ENCODE peak calls at places on chromosomes 12 and 14, in five cellular contexts. One of them, this sample, is unnamed.

GRCh38 chr12:99523853-99524252 is 123.7 kb upstream of the GARIN6 start:
- DNase-seq in cardiac septum: no peak
- DNase-seq in A172: no peak
- DNase-seq in heart left ventricle: no peak
- DNase-seq in SJSA1: no peak
- DNase-seq in this sample: no peak

GRCh38 chr14:61553730-61554641 is 141.3 kb upstream of the HIF1A start:
- DNase-seq in cardiac septum: no peak
- DNase-seq in A172: peak
- DNase-seq in heart left ventricle: no peak
- DNase-seq in SJSA1: peak
- DNase-seq in this sample: peak

GRCh38 chr12:1914116-1914911 is 4.1 kb downstream of the CACNA2D4 start:
- DNase-seq in cardiac septum: peak
- DNase-seq in A172: no peak
- DNase-seq in heart left ventricle: no peak
- DNase-seq in SJSA1: no peak
- DNase-seq in this sample: no peak

GRCh38 chr14:71701990-71702389 is 230.2 kb upstream of the RGS6 start:
- DNase-seq in cardiac septum: no peak
- DNase-seq in A172: no peak
- DNase-seq in heart left ventricle: no peak
- DNase-seq in SJSA1: peak
- DNase-seq in this sample: no peak

GRCh38 chr14:56310643-56311042 is 192.4 kb downstream of the PELI2 start:
- DNase-seq in cardiac septum: no peak
- DNase-seq in A172: peak
- DNase-seq in heart left ventricle: no peak
- DNase-seq in SJSA1: peak
- DNase-seq in this sample: peak

GRCh38 chr12:108930756-108931155 is 50.9 kb downstream of the DAO start:
- DNase-seq in cardiac septum: no peak
- DNase-seq in A172: no peak
- DNase-seq in heart left ventricle: no peak
- DNase-seq in SJSA1: no peak
- DNase-seq in this sample: no peak

GRCh38 chr12:46342562-46343033 is 30.0 kb downstream of the SLC38A2 start:
- DNase-seq in cardiac septum: no peak
- DNase-seq in A172: peak
- DNase-seq in heart left ventricle: peak
- DNase-seq in SJSA1: no peak
- DNase-seq in this sample: peak

GRCh38 chr12:50322196-50322595 is 38.9 kb upstream of the LIMA1 start:
- DNase-seq in cardiac septum: no peak
- DNase-seq in A172: no peak
- DNase-seq in heart left ventricle: no peak
- DNase-seq in SJSA1: no peak
- DNase-seq in this sample: no peak

GRCh38 chr12:25420116-25420515 is 133.0 kb downstream of the LMNTD1 start:
- DNase-seq in cardiac septum: no peak
- DNase-seq in A172: no peak
- DNase-seq in heart left ventricle: no peak
- DNase-seq in SJSA1: no peak
- DNase-seq in this sample: no peak

GRCh38 chr12:64258576-64258975 is 36.5 kb upstream of the KICS2 start:
- DNase-seq in cardiac septum: no peak
- DNase-seq in A172: no peak
- DNase-seq in heart left ventricle: no peak
- DNase-seq in SJSA1: no peak
- DNase-seq in this sample: no peak

GRCh38 chr14:69812725-69813124 is 15.7 kb upstream of the SLC10A1 start:
- DNase-seq in cardiac septum: no peak
- DNase-seq in A172: no peak
- DNase-seq in heart left ventricle: no peak
- DNase-seq in SJSA1: no peak
- DNase-seq in this sample: no peak

GRCh38 chr12:131720241-131720640 is 9.4 kb downstream of the SFSWAP start:
- DNase-seq in cardiac septum: no peak
- DNase-seq in A172: no peak
- DNase-seq in heart left ventricle: no peak
- DNase-seq in SJSA1: no peak
- DNase-seq in this sample: no peak

GRCh38 chr12:102407776-102408486 is 72.4 kb downstream of the IGF1 start:
- DNase-seq in cardiac septum: no peak
- DNase-seq in A172: peak
- DNase-seq in heart left ventricle: no peak
- DNase-seq in SJSA1: no peak
- DNase-seq in this sample: no peak

This sample was measured in OCI-M1.